ENCODE peak calls at places on chromosomes 4 and X, in five cellular contexts. G, B, W, U and J are unnamed samples.

GRCh38 chr4:143281507-143282169 is 55.0 kb upstream of the GAB1 start:
- DNase-seq in G (peak), B (no peak), W (no peak), U (no peak), J (no peak)

GRCh38 chrX:20666316-20666715 is 399.6 kb upstream of the RPS6KA3 start:
- DNase-seq in G (no peak), B (no peak), W (no peak), U (no peak), J (no peak)

GRCh38 chr4:22465349-22465748 is 50.5 kb downstream of the ADGRA3 start:
- DNase-seq in G (no peak), B (no peak), W (no peak), U (no peak), J (no peak)

GRCh38 chr4:186700746-186701145 is 22.9 kb downstream of the FAT1 start:
- DNase-seq in G (no peak), B (no peak), W (no peak), U (peak), J (peak)

GRCh38 chrX:10158279-10158939 is 1.6 kb downstream of the CLCN4 start:
- DNase-seq in G (peak), B (peak), W (no peak), U (no peak), J (no peak)

GRCh38 chr4:185817403-185817818 is 5.4 kb upstream of the SORBS2 start:
- DNase-seq in G (no peak), B (no peak), W (no peak), U (no peak), J (no peak)

GRCh38 chrX:47796433-47796906 is 40.2 kb upstream of the ZNF81 start:
- DNase-seq in G (peak), B (no peak), W (no peak), U (peak), J (peak)

GRCh38 chrX:71666240-71667223 is 814 bp upstream of the LOC101059915 start:
- DNase-seq in G (no peak), B (no peak), W (no peak), U (no peak), J (no peak)

GRCh38 chr4:183438458-183439113 is 5.8 kb upstream of the CDKN2AIP start:
- DNase-seq in G (peak), B (no peak), W (no peak), U (no peak), J (peak)

GRCh38 chr4:24910504-24910903 is 2.3 kb downstream of the CCDC149 start:
- DNase-seq in G (peak), B (no peak), W (no peak), U (peak), J (peak)

GRCh38 chrX:55924574-55924973 is 207.0 kb downstream of the RRAGB start:
- DNase-seq in G (no peak), B (peak), W (no peak), U (no peak), J (no peak)

GRCh38 chr4:86972997-86973396 is 38.2 kb downstream of the AFF1 start:
- DNase-seq in G (peak), B (peak), W (peak), U (no peak), J (no peak)

GRCh38 chr4:101163936-101164335 is 183.4 kb downstream of the PPP3CA start:
- DNase-seq in G (peak), B (no peak), W (no peak), U (no peak), J (no peak)

GRCh38 chr4:42484630-42485029 is 87.3 kb downstream of the SHISA3 start:
- DNase-seq in G (no peak), B (no peak), W (no peak), U (no peak), J (no peak)

GRCh38 chrX:41236629-41237028 is 97.3 kb upstream of the DDX3X start:
- DNase-seq in G (no peak), B (no peak), W (no peak), U (no peak), J (no peak)

GRCh38 chrX:6184900-6185515 is 43.7 kb downstream of the NLGN4X start:
- DNase-seq in G (peak), B (no peak), W (no peak), U (no peak), J (peak)

GRCh38 chr4:142917678-142918077 is 71.6 kb upstream of the INPP4B start:
- DNase-seq in G (no peak), B (no peak), W (no peak), U (no peak), J (no peak)

GRCh38 chr4:126850286-126850685 is 782.5 kb upstream of the INTU start:
- DNase-seq in G (peak), B (no peak), W (no peak), U (peak), J (peak)

GRCh38 chrX:129983575-129984131 is 1.2 kb downstream of the BCORL1 start:
- DNase-seq in G (no peak), B (peak), W (no peak), U (no peak), J (no peak)

GRCh38 chr4:123930971-123931370 is 534.4 kb downstream of the SPRY1 start:
- DNase-seq in G (peak), B (no peak), W (no peak), U (no peak), J (no peak)

GRCh38 chr4:114690571-114690970 is 92.0 kb downstream of the UGT8 start:
- DNase-seq in G (no peak), B (no peak), W (no peak), U (no peak), J (no peak)

GRCh38 chr4:2507259-2507658 is 29.2 kb upstream of the FAM193A start:
- DNase-seq in G (no peak), B (no peak), W (no peak), U (no peak), J (no peak)

GRCh38 chr4:15938182-15938581 is 358 bp downstream of the FGFBP1 start:
- DNase-seq in G (no peak), B (peak), W (no peak), U (no peak), J (no peak)

GRCh38 chr4:6943012-6943869 is 33.6 kb downstream of the TBC1D14 start:
- DNase-seq in G (no peak), B (no peak), W (no peak), U (no peak), J (no peak)